ENCODE peak calls at places on chromosome 7, in five cellular contexts. One of them, this sample, is unnamed.

GRCh38 chr7:67311901-67312300 is 315.3 kb downstream of the TYW1 start:
- DNase-seq in endodermal cell: no peak
- DNase-seq in activated T-cell treated with anti-CD3 and anti-CD28 coated beads for 1 hour: no peak
- DNase-seq in activated naive CD4-positive, alpha-beta T cell treated with anti-CD3 and anti-CD28 coated beads for 36 hours: no peak
- DNase-seq in MCF 10A: no peak
- DNase-seq in this sample: no peak

GRCh38 chr7:91089382-91089963 is 174.8 kb upstream of the FZD1 start:
- DNase-seq in endodermal cell: no peak
- DNase-seq in activated T-cell treated with anti-CD3 and anti-CD28 coated beads for 1 hour: no peak
- DNase-seq in activated naive CD4-positive, alpha-beta T cell treated with anti-CD3 and anti-CD28 coated beads for 36 hours: peak; percentile 11
- DNase-seq in MCF 10A: peak; percentile 61
- DNase-seq in this sample: no peak

GRCh38 chr7:4833176-4833575 is 28.7 kb downstream of the PAPOLB start:
- DNase-seq in endodermal cell: no peak
- DNase-seq in activated T-cell treated with anti-CD3 and anti-CD28 coated beads for 1 hour: no peak
- DNase-seq in activated naive CD4-positive, alpha-beta T cell treated with anti-CD3 and anti-CD28 coated beads for 36 hours: no peak
- DNase-seq in MCF 10A: no peak
- DNase-seq in this sample: no peak

GRCh38 chr7:3722396-3722846 is 421.4 kb downstream of the SDK1 start:
- DNase-seq in endodermal cell: peak; percentile 93
- DNase-seq in activated T-cell treated with anti-CD3 and anti-CD28 coated beads for 1 hour: peak; percentile 2
- DNase-seq in activated naive CD4-positive, alpha-beta T cell treated with anti-CD3 and anti-CD28 coated beads for 36 hours: peak; percentile 45
- DNase-seq in MCF 10A: no peak
- DNase-seq in this sample: no peak

GRCh38 chr7:20785211-20786048 is 1.3 kb downstream of the SP8 start:
- DNase-seq in endodermal cell: peak; percentile 85
- DNase-seq in activated T-cell treated with anti-CD3 and anti-CD28 coated beads for 1 hour: no peak
- DNase-seq in activated naive CD4-positive, alpha-beta T cell treated with anti-CD3 and anti-CD28 coated beads for 36 hours: no peak
- DNase-seq in MCF 10A: peak; percentile 44
- DNase-seq in this sample: peak; percentile 22

GRCh38 chr7:76423666-76424412 is 911 bp upstream of the ZP3 start:
- DNase-seq in endodermal cell: peak; percentile 79
- DNase-seq in activated T-cell treated with anti-CD3 and anti-CD28 coated beads for 1 hour: no peak
- DNase-seq in activated naive CD4-positive, alpha-beta T cell treated with anti-CD3 and anti-CD28 coated beads for 36 hours: no peak
- DNase-seq in MCF 10A: no peak
- DNase-seq in this sample: no peak

GRCh38 chr7:137262599-137262998 is 80.9 kb downstream of the PTN start:
- DNase-seq in endodermal cell: no peak
- DNase-seq in activated T-cell treated with anti-CD3 and anti-CD28 coated beads for 1 hour: no peak
- DNase-seq in activated naive CD4-positive, alpha-beta T cell treated with anti-CD3 and anti-CD28 coated beads for 36 hours: no peak
- DNase-seq in MCF 10A: no peak
- DNase-seq in this sample: no peak

GRCh38 chr7:128361463-128362441 is at the start of gene PRRT4:
- DNase-seq in endodermal cell: peak; percentile 77
- DNase-seq in activated T-cell treated with anti-CD3 and anti-CD28 coated beads for 1 hour: peak; percentile 32
- DNase-seq in activated naive CD4-positive, alpha-beta T cell treated with anti-CD3 and anti-CD28 coated beads for 36 hours: peak; percentile 42
- DNase-seq in MCF 10A: no peak
- DNase-seq in this sample: no peak

GRCh38 chr7:40793132-40793531 is 658.3 kb downstream of the SUGCT start:
- DNase-seq in endodermal cell: no peak
- DNase-seq in activated T-cell treated with anti-CD3 and anti-CD28 coated beads for 1 hour: no peak
- DNase-seq in activated naive CD4-positive, alpha-beta T cell treated with anti-CD3 and anti-CD28 coated beads for 36 hours: no peak
- DNase-seq in MCF 10A: peak; percentile 5
- DNase-seq in this sample: no peak

GRCh38 chr7:133797818-133798485 is 329.2 kb upstream of the LRGUK start:
- DNase-seq in endodermal cell: no peak
- DNase-seq in activated T-cell treated with anti-CD3 and anti-CD28 coated beads for 1 hour: no peak
- DNase-seq in activated naive CD4-positive, alpha-beta T cell treated with anti-CD3 and anti-CD28 coated beads for 36 hours: no peak
- DNase-seq in MCF 10A: no peak
- DNase-seq in this sample: no peak

GRCh38 chr7:122762071-122762470 is 59.3 kb upstream of the RNF148 start:
- DNase-seq in endodermal cell: no peak
- DNase-seq in activated T-cell treated with anti-CD3 and anti-CD28 coated beads for 1 hour: no peak
- DNase-seq in activated naive CD4-positive, alpha-beta T cell treated with anti-CD3 and anti-CD28 coated beads for 36 hours: no peak
- DNase-seq in MCF 10A: no peak
- DNase-seq in this sample: no peak

GRCh38 chr7:12244129-12244528 is 33.0 kb downstream of the TMEM106B start:
- DNase-seq in endodermal cell: peak; percentile 78
- DNase-seq in activated T-cell treated with anti-CD3 and anti-CD28 coated beads for 1 hour: no peak
- DNase-seq in activated naive CD4-positive, alpha-beta T cell treated with anti-CD3 and anti-CD28 coated beads for 36 hours: no peak
- DNase-seq in MCF 10A: peak; percentile 47
- DNase-seq in this sample: no peak

GRCh38 chr7:134365341-134366054 is 48.8 kb upstream of the SLC35B4 start:
- DNase-seq in endodermal cell: no peak
- DNase-seq in activated T-cell treated with anti-CD3 and anti-CD28 coated beads for 1 hour: no peak
- DNase-seq in activated naive CD4-positive, alpha-beta T cell treated with anti-CD3 and anti-CD28 coated beads for 36 hours: no peak
- DNase-seq in MCF 10A: peak; percentile 89
- DNase-seq in this sample: no peak

GRCh38 chr7:37831214-37831613 is 17.2 kb upstream of the NME8 start:
- DNase-seq in endodermal cell: no peak
- DNase-seq in activated T-cell treated with anti-CD3 and anti-CD28 coated beads for 1 hour: no peak
- DNase-seq in activated naive CD4-positive, alpha-beta T cell treated with anti-CD3 and anti-CD28 coated beads for 36 hours: no peak
- DNase-seq in MCF 10A: no peak
- DNase-seq in this sample: no peak

GRCh38 chr7:157559596-157560257 is 222.9 kb downstream of the DNAJB6 start:
- DNase-seq in endodermal cell: no peak
- DNase-seq in activated T-cell treated with anti-CD3 and anti-CD28 coated beads for 1 hour: no peak
- DNase-seq in activated naive CD4-positive, alpha-beta T cell treated with anti-CD3 and anti-CD28 coated beads for 36 hours: no peak
- DNase-seq in MCF 10A: no peak
- DNase-seq in this sample: no peak

GRCh38 chr7:155992974-155993373 is 180.7 kb upstream of the SHH start:
- DNase-seq in endodermal cell: peak; percentile 16
- DNase-seq in activated T-cell treated with anti-CD3 and anti-CD28 coated beads for 1 hour: no peak
- DNase-seq in activated naive CD4-positive, alpha-beta T cell treated with anti-CD3 and anti-CD28 coated beads for 36 hours: no peak
- DNase-seq in MCF 10A: no peak
- DNase-seq in this sample: no peak

GRCh38 chr7:129468087-129468486 is 33.9 kb downstream of the STRIP2 start:
- DNase-seq in endodermal cell: no peak
- DNase-seq in activated T-cell treated with anti-CD3 and anti-CD28 coated beads for 1 hour: no peak
- DNase-seq in activated naive CD4-positive, alpha-beta T cell treated with anti-CD3 and anti-CD28 coated beads for 36 hours: no peak
- DNase-seq in MCF 10A: no peak
- DNase-seq in this sample: no peak

GRCh38 chr7:116591202-116592040 is 66.6 kb downstream of the CAV1 start:
- DNase-seq in endodermal cell: no peak
- DNase-seq in activated T-cell treated with anti-CD3 and anti-CD28 coated beads for 1 hour: no peak
- DNase-seq in activated naive CD4-positive, alpha-beta T cell treated with anti-CD3 and anti-CD28 coated beads for 36 hours: no peak
- DNase-seq in MCF 10A: peak; percentile 46
- DNase-seq in this sample: no peak

GRCh38 chr7:137469858-137470257 is 126.3 kb upstream of the PTN start:
- DNase-seq in endodermal cell: no peak
- DNase-seq in activated T-cell treated with anti-CD3 and anti-CD28 coated beads for 1 hour: no peak
- DNase-seq in activated naive CD4-positive, alpha-beta T cell treated with anti-CD3 and anti-CD28 coated beads for 36 hours: no peak
- DNase-seq in MCF 10A: no peak
- DNase-seq in this sample: no peak

GRCh38 chr7:29207469-29207868 is 12.9 kb downstream of the CHN2 start:
- DNase-seq in endodermal cell: no peak
- DNase-seq in activated T-cell treated with anti-CD3 and anti-CD28 coated beads for 1 hour: no peak
- DNase-seq in activated naive CD4-positive, alpha-beta T cell treated with anti-CD3 and anti-CD28 coated beads for 36 hours: no peak
- DNase-seq in MCF 10A: peak; percentile 30
- DNase-seq in this sample: no peak

GRCh38 chr7:156192921-156193320 is 380.7 kb upstream of the SHH start:
- DNase-seq in endodermal cell: no peak
- DNase-seq in activated T-cell treated with anti-CD3 and anti-CD28 coated beads for 1 hour: no peak
- DNase-seq in activated naive CD4-positive, alpha-beta T cell treated with anti-CD3 and anti-CD28 coated beads for 36 hours: no peak
- DNase-seq in MCF 10A: peak; percentile 58
- DNase-seq in this sample: no peak

GRCh38 chr7:116341222-116341907 is 131.0 kb downstream of the TES start:
- DNase-seq in endodermal cell: no peak
- DNase-seq in activated T-cell treated with anti-CD3 and anti-CD28 coated beads for 1 hour: no peak
- DNase-seq in activated naive CD4-positive, alpha-beta T cell treated with anti-CD3 and anti-CD28 coated beads for 36 hours: no peak
- DNase-seq in MCF 10A: peak; percentile 34
- DNase-seq in this sample: no peak

GRCh38 chr7:36224916-36225858 is 72.1 kb downstream of the EEPD1 start:
- DNase-seq in endodermal cell: no peak
- DNase-seq in activated T-cell treated with anti-CD3 and anti-CD28 coated beads for 1 hour: no peak
- DNase-seq in activated naive CD4-positive, alpha-beta T cell treated with anti-CD3 and anti-CD28 coated beads for 36 hours: no peak
- DNase-seq in MCF 10A: no peak
- DNase-seq in this sample: no peak

GRCh38 chr7:50679218-50680007 is 103.3 kb downstream of the GRB10 start:
- DNase-seq in endodermal cell: peak; percentile 36
- DNase-seq in activated T-cell treated with anti-CD3 and anti-CD28 coated beads for 1 hour: no peak
- DNase-seq in activated naive CD4-positive, alpha-beta T cell treated with anti-CD3 and anti-CD28 coated beads for 36 hours: no peak
- DNase-seq in MCF 10A: peak; percentile 58
- DNase-seq in this sample: peak; percentile 32

GRCh38 chr7:35652124-35652523 is 42.8 kb downstream of the HERPUD2 start:
- DNase-seq in endodermal cell: no peak
- DNase-seq in activated T-cell treated with anti-CD3 and anti-CD28 coated beads for 1 hour: no peak
- DNase-seq in activated naive CD4-positive, alpha-beta T cell treated with anti-CD3 and anti-CD28 coated beads for 36 hours: peak; percentile 23
- DNase-seq in MCF 10A: no peak
- DNase-seq in this sample: no peak

GRCh38 chr7:117143580-117143979 is 179.3 kb downstream of the WNT2 start:
- DNase-seq in endodermal cell: no peak
- DNase-seq in activated T-cell treated with anti-CD3 and anti-CD28 coated beads for 1 hour: no peak
- DNase-seq in activated naive CD4-positive, alpha-beta T cell treated with anti-CD3 and anti-CD28 coated beads for 36 hours: no peak
- DNase-seq in MCF 10A: no peak
- DNase-seq in this sample: no peak

GRCh38 chr7:135341049-135341448 is 107.4 kb downstream of the STRA8 start:
- DNase-seq in endodermal cell: peak; percentile 62
- DNase-seq in activated T-cell treated with anti-CD3 and anti-CD28 coated beads for 1 hour: no peak
- DNase-seq in activated naive CD4-positive, alpha-beta T cell treated with anti-CD3 and anti-CD28 coated beads for 36 hours: no peak
- DNase-seq in MCF 10A: no peak
- DNase-seq in this sample: no peak

GRCh38 chr7:26365077-26365896 is 73.6 kb downstream of the SNX10 start:
- DNase-seq in endodermal cell: peak; percentile 72
- DNase-seq in activated T-cell treated with anti-CD3 and anti-CD28 coated beads for 1 hour: peak; percentile 6
- DNase-seq in activated naive CD4-positive, alpha-beta T cell treated with anti-CD3 and anti-CD28 coated beads for 36 hours: peak; percentile 71
- DNase-seq in MCF 10A: peak; percentile 72
- DNase-seq in this sample: no peak

GRCh38 chr7:113408999-113409398 is 290.6 kb upstream of the SMIM30 start:
- DNase-seq in endodermal cell: no peak
- DNase-seq in activated T-cell treated with anti-CD3 and anti-CD28 coated beads for 1 hour: no peak
- DNase-seq in activated naive CD4-positive, alpha-beta T cell treated with anti-CD3 and anti-CD28 coated beads for 36 hours: no peak
- DNase-seq in MCF 10A: no peak
- DNase-seq in this sample: no peak

GRCh38 chr7:44638611-44639557 is 32.5 kb downstream of the OGDH start:
- DNase-seq in endodermal cell: peak; percentile 66
- DNase-seq in activated T-cell treated with anti-CD3 and anti-CD28 coated beads for 1 hour: peak; percentile 69
- DNase-seq in activated naive CD4-positive, alpha-beta T cell treated with anti-CD3 and anti-CD28 coated beads for 36 hours: peak; percentile 92
- DNase-seq in MCF 10A: peak; percentile 90
- DNase-seq in this sample: peak; percentile 81

GRCh38 chr7:46485481-46486065 is 564.5 kb upstream of the IGFBP3 start:
- DNase-seq in endodermal cell: no peak
- DNase-seq in activated T-cell treated with anti-CD3 and anti-CD28 coated beads for 1 hour: no peak
- DNase-seq in activated naive CD4-positive, alpha-beta T cell treated with anti-CD3 and anti-CD28 coated beads for 36 hours: no peak
- DNase-seq in MCF 10A: peak; percentile 16
- DNase-seq in this sample: no peak

GRCh38 chr7:93883078-93883916 is 7.3 kb downstream of the TFPI2 start:
- DNase-seq in endodermal cell: no peak
- DNase-seq in activated T-cell treated with anti-CD3 and anti-CD28 coated beads for 1 hour: no peak
- DNase-seq in activated naive CD4-positive, alpha-beta T cell treated with anti-CD3 and anti-CD28 coated beads for 36 hours: no peak
- DNase-seq in MCF 10A: no peak
- DNase-seq in this sample: no peak

GRCh38 chr7:154744226-154744860 is 258.6 kb downstream of the PAXIP1 start:
- DNase-seq in endodermal cell: peak; percentile 96
- DNase-seq in activated T-cell treated with anti-CD3 and anti-CD28 coated beads for 1 hour: no peak
- DNase-seq in activated naive CD4-positive, alpha-beta T cell treated with anti-CD3 and anti-CD28 coated beads for 36 hours: peak; percentile 47
- DNase-seq in MCF 10A: peak; percentile 0
- DNase-seq in this sample: peak; percentile 69

GRCh38 chr7:85074992-85075391 is 111.9 kb downstream of the SEMA3D start:
- DNase-seq in endodermal cell: no peak
- DNase-seq in activated T-cell treated with anti-CD3 and anti-CD28 coated beads for 1 hour: no peak
- DNase-seq in activated naive CD4-positive, alpha-beta T cell treated with anti-CD3 and anti-CD28 coated beads for 36 hours: no peak
- DNase-seq in MCF 10A: no peak
- DNase-seq in this sample: no peak

GRCh38 chr7:919924-920341 is 34.5 kb downstream of the ADAP1 start:
- DNase-seq in endodermal cell: no peak
- DNase-seq in activated T-cell treated with anti-CD3 and anti-CD28 coated beads for 1 hour: no peak
- DNase-seq in activated naive CD4-positive, alpha-beta T cell treated with anti-CD3 and anti-CD28 coated beads for 36 hours: no peak
- DNase-seq in MCF 10A: no peak
- DNase-seq in this sample: no peak

GRCh38 chr7:73770002-73770859 is at the start of gene CLDN3:
- DNase-seq in endodermal cell: peak; percentile 96
- DNase-seq in activated T-cell treated with anti-CD3 and anti-CD28 coated beads for 1 hour: no peak
- DNase-seq in activated naive CD4-positive, alpha-beta T cell treated with anti-CD3 and anti-CD28 coated beads for 36 hours: no peak
- DNase-seq in MCF 10A: no peak
- DNase-seq in this sample: no peak

GRCh38 chr7:155256761-155257481 is 40.8 kb upstream of the INSIG1 start:
- DNase-seq in endodermal cell: no peak
- DNase-seq in activated T-cell treated with anti-CD3 and anti-CD28 coated beads for 1 hour: no peak
- DNase-seq in activated naive CD4-positive, alpha-beta T cell treated with anti-CD3 and anti-CD28 coated beads for 36 hours: no peak
- DNase-seq in MCF 10A: no peak
- DNase-seq in this sample: no peak

GRCh38 chr7:133858311-133858710 is 268.8 kb upstream of the LRGUK start:
- DNase-seq in endodermal cell: no peak
- DNase-seq in activated T-cell treated with anti-CD3 and anti-CD28 coated beads for 1 hour: no peak
- DNase-seq in activated naive CD4-positive, alpha-beta T cell treated with anti-CD3 and anti-CD28 coated beads for 36 hours: no peak
- DNase-seq in MCF 10A: no peak
- DNase-seq in this sample: no peak

GRCh38 chr7:137873524-137873923 is 26.8 kb upstream of the DGKI start:
- DNase-seq in endodermal cell: no peak
- DNase-seq in activated T-cell treated with anti-CD3 and anti-CD28 coated beads for 1 hour: no peak
- DNase-seq in activated naive CD4-positive, alpha-beta T cell treated with anti-CD3 and anti-CD28 coated beads for 36 hours: peak; percentile 41
- DNase-seq in MCF 10A: no peak
- DNase-seq in this sample: no peak

GRCh38 chr7:2862831-2863361 is 18.8 kb upstream of the GNA12 start:
- DNase-seq in endodermal cell: peak; percentile 72
- DNase-seq in activated T-cell treated with anti-CD3 and anti-CD28 coated beads for 1 hour: no peak
- DNase-seq in activated naive CD4-positive, alpha-beta T cell treated with anti-CD3 and anti-CD28 coated beads for 36 hours: no peak
- DNase-seq in MCF 10A: no peak
- DNase-seq in this sample: no peak